ENCODE peak calls at places on chromosomes 16 and 17, in seven cellular contexts. One of them, this sample, is unnamed.

GRCh38 chr17:48047113-48047740 is 932 bp upstream of the NFE2L1 start:
- DNase-seq in cardiac fibroblast: no peak
- DNase-seq in foreskin fibroblast: no peak
- DNase-seq in iris pigment epithelial cell: no peak
- DNase-seq in GM23248: no peak
- DNase-seq in DMS153: no peak
- DNase-seq in fibroblast of the aortic adventitia: no peak
- DNase-seq in this sample: no peak

GRCh38 chr16:16190546-16190945 is 32.7 kb downstream of the ABCC6 start:
- DNase-seq in GM23248: no peak
- DNase-seq in fibroblast of the aortic adventitia: no peak
- DNase-seq in DMS153: no peak
- DNase-seq in iris pigment epithelial cell: no peak
- DNase-seq in foreskin fibroblast: no peak
- DNase-seq in cardiac fibroblast: no peak
- DNase-seq in this sample: no peak

GRCh38 chr17:38729368-38729885 is 714 bp upstream of the CISD3 start:
- DNase-seq in DMS153: no peak
- DNase-seq in GM23248: no peak
- DNase-seq in iris pigment epithelial cell: no peak
- DNase-seq in fibroblast of the aortic adventitia: no peak
- DNase-seq in foreskin fibroblast: no peak
- DNase-seq in cardiac fibroblast: no peak
- DNase-seq in this sample: no peak

GRCh38 chr16:23152386-23153178 is 3.3 kb upstream of the USP31 start:
- DNase-seq in DMS153: no peak
- DNase-seq in fibroblast of the aortic adventitia: no peak
- DNase-seq in cardiac fibroblast: no peak
- DNase-seq in foreskin fibroblast: no peak
- DNase-seq in GM23248: no peak
- DNase-seq in iris pigment epithelial cell: no peak
- DNase-seq in this sample: no peak

GRCh38 chr16:68073902-68074760 is 11.0 kb upstream of the NFATC3 start:
- DNase-seq in DMS153: no peak
- DNase-seq in iris pigment epithelial cell: no peak
- DNase-seq in GM23248: no peak
- DNase-seq in fibroblast of the aortic adventitia: no peak
- DNase-seq in cardiac fibroblast: no peak
- DNase-seq in foreskin fibroblast: no peak
- DNase-seq in this sample: no peak

GRCh38 chr17:17928422-17929386 is 43.5 kb downstream of the TOM1L2 start:
- DNase-seq in iris pigment epithelial cell: no peak
- DNase-seq in GM23248: peak
- DNase-seq in fibroblast of the aortic adventitia: peak
- DNase-seq in cardiac fibroblast: peak
- DNase-seq in foreskin fibroblast: no peak
- DNase-seq in DMS153: no peak
- DNase-seq in this sample: no peak

GRCh38 chr17:41689497-41690299 is 1.0 kb downstream of the EIF1 start:
- DNase-seq in fibroblast of the aortic adventitia: peak
- DNase-seq in GM23248: peak
- DNase-seq in cardiac fibroblast: peak
- DNase-seq in iris pigment epithelial cell: peak
- DNase-seq in foreskin fibroblast: no peak
- DNase-seq in DMS153: peak
- DNase-seq in this sample: peak

GRCh38 chr17:65022751-65023421 is 33.7 kb downstream of the GNA13 start:
- DNase-seq in GM23248: peak
- DNase-seq in cardiac fibroblast: peak
- DNase-seq in foreskin fibroblast: peak
- DNase-seq in iris pigment epithelial cell: peak
- DNase-seq in fibroblast of the aortic adventitia: peak
- DNase-seq in DMS153: no peak
- DNase-seq in this sample: peak

GRCh38 chr16:57685633-57686032 is 9.0 kb upstream of the DRC7 start:
- DNase-seq in cardiac fibroblast: no peak
- DNase-seq in DMS153: no peak
- DNase-seq in fibroblast of the aortic adventitia: no peak
- DNase-seq in GM23248: no peak
- DNase-seq in foreskin fibroblast: no peak
- DNase-seq in iris pigment epithelial cell: no peak
- DNase-seq in this sample: no peak

GRCh38 chr16:797120-797420 is 3.5 kb downstream of the GNG13 start:
- DNase-seq in foreskin fibroblast: no peak
- DNase-seq in GM23248: no peak
- DNase-seq in iris pigment epithelial cell: no peak
- DNase-seq in cardiac fibroblast: no peak
- DNase-seq in fibroblast of the aortic adventitia: no peak
- DNase-seq in DMS153: no peak
- DNase-seq in this sample: no peak

GRCh38 chr17:12256380-12256995 is 235.8 kb downstream of the MAP2K4 start:
- DNase-seq in fibroblast of the aortic adventitia: peak
- DNase-seq in GM23248: peak
- DNase-seq in iris pigment epithelial cell: peak
- DNase-seq in DMS153: no peak
- DNase-seq in foreskin fibroblast: peak
- DNase-seq in cardiac fibroblast: peak
- DNase-seq in this sample: peak

GRCh38 chr16:12182202-12182601 is 205.7 kb downstream of the SNX29 start:
- DNase-seq in fibroblast of the aortic adventitia: no peak
- DNase-seq in GM23248: no peak
- DNase-seq in DMS153: no peak
- DNase-seq in foreskin fibroblast: no peak
- DNase-seq in iris pigment epithelial cell: no peak
- DNase-seq in cardiac fibroblast: no peak
- DNase-seq in this sample: no peak

GRCh38 chr17:68775969-68776368 is 174.8 kb upstream of the FAM20A start:
- DNase-seq in GM23248: no peak
- DNase-seq in cardiac fibroblast: no peak
- DNase-seq in fibroblast of the aortic adventitia: no peak
- DNase-seq in DMS153: no peak
- DNase-seq in iris pigment epithelial cell: no peak
- DNase-seq in foreskin fibroblast: no peak
- DNase-seq in this sample: no peak

GRCh38 chr17:70310251-70310672 is 140.9 kb downstream of the KCNJ2 start:
- DNase-seq in GM23248: peak
- DNase-seq in iris pigment epithelial cell: no peak
- DNase-seq in fibroblast of the aortic adventitia: no peak
- DNase-seq in cardiac fibroblast: no peak
- DNase-seq in foreskin fibroblast: no peak
- DNase-seq in DMS153: no peak
- DNase-seq in this sample: no peak

GRCh38 chr16:56743840-56744239 is 13.9 kb downstream of the NUP93 start:
- DNase-seq in DMS153: no peak
- DNase-seq in foreskin fibroblast: peak
- DNase-seq in GM23248: peak
- DNase-seq in fibroblast of the aortic adventitia: peak
- DNase-seq in iris pigment epithelial cell: peak
- DNase-seq in cardiac fibroblast: peak
- DNase-seq in this sample: peak

GRCh38 chr17:80868022-80868609 is 123.5 kb upstream of the CHMP6 start:
- DNase-seq in DMS153: peak
- DNase-seq in cardiac fibroblast: no peak
- DNase-seq in GM23248: no peak
- DNase-seq in iris pigment epithelial cell: no peak
- DNase-seq in foreskin fibroblast: no peak
- DNase-seq in fibroblast of the aortic adventitia: no peak
- DNase-seq in this sample: no peak

GRCh38 chr16:3503513-3503912 is 2.7 kb downstream of the CLUAP1 start:
- DNase-seq in GM23248: no peak
- DNase-seq in iris pigment epithelial cell: no peak
- DNase-seq in fibroblast of the aortic adventitia: no peak
- DNase-seq in foreskin fibroblast: no peak
- DNase-seq in cardiac fibroblast: no peak
- DNase-seq in DMS153: no peak
- DNase-seq in this sample: no peak

GRCh38 chr16:74724820-74725549 is 24.3 kb upstream of the MLKL start:
- DNase-seq in iris pigment epithelial cell: peak
- DNase-seq in foreskin fibroblast: peak
- DNase-seq in fibroblast of the aortic adventitia: peak
- DNase-seq in DMS153: no peak
- DNase-seq in cardiac fibroblast: peak
- DNase-seq in GM23248: peak
- DNase-seq in this sample: peak

GRCh38 chr16:53745126-53745525 is 41.2 kb downstream of the FTO start:
- DNase-seq in GM23248: peak
- DNase-seq in cardiac fibroblast: peak
- DNase-seq in fibroblast of the aortic adventitia: peak
- DNase-seq in DMS153: no peak
- DNase-seq in iris pigment epithelial cell: peak
- DNase-seq in foreskin fibroblast: no peak
- DNase-seq in this sample: peak

GRCh38 chr16:15772579-15773293 is 84.1 kb downstream of the MYH11 start:
- DNase-seq in GM23248: no peak
- DNase-seq in iris pigment epithelial cell: no peak
- DNase-seq in DMS153: no peak
- DNase-seq in foreskin fibroblast: no peak
- DNase-seq in cardiac fibroblast: no peak
- DNase-seq in fibroblast of the aortic adventitia: no peak
- DNase-seq in this sample: no peak

GRCh38 chr16:86953631-86954465 is 363.3 kb downstream of the C16orf95 start:
- DNase-seq in fibroblast of the aortic adventitia: no peak
- DNase-seq in GM23248: no peak
- DNase-seq in iris pigment epithelial cell: no peak
- DNase-seq in cardiac fibroblast: no peak
- DNase-seq in DMS153: no peak
- DNase-seq in foreskin fibroblast: no peak
- DNase-seq in this sample: no peak

GRCh38 chr17:17032131-17032692 is 10.0 kb upstream of the MPRIP start:
- DNase-seq in iris pigment epithelial cell: peak
- DNase-seq in fibroblast of the aortic adventitia: peak
- DNase-seq in GM23248: peak
- DNase-seq in cardiac fibroblast: peak
- DNase-seq in foreskin fibroblast: peak
- DNase-seq in DMS153: no peak
- DNase-seq in this sample: peak

GRCh38 chr17:72602517-72603345 is 481.9 kb downstream of the SOX9 start:
- DNase-seq in GM23248: peak
- DNase-seq in cardiac fibroblast: peak
- DNase-seq in iris pigment epithelial cell: peak
- DNase-seq in foreskin fibroblast: peak
- DNase-seq in fibroblast of the aortic adventitia: peak
- DNase-seq in DMS153: peak
- DNase-seq in this sample: peak

GRCh38 chr17:29918922-29919856 is 10.8 kb downstream of the SSH2 start:
- DNase-seq in iris pigment epithelial cell: peak
- DNase-seq in foreskin fibroblast: no peak
- DNase-seq in GM23248: peak
- DNase-seq in fibroblast of the aortic adventitia: peak
- DNase-seq in cardiac fibroblast: peak
- DNase-seq in DMS153: no peak
- DNase-seq in this sample: no peak

GRCh38 chr17:45311762-45312476 is 4.9 kb downstream of the MAP3K14 start:
- DNase-seq in iris pigment epithelial cell: peak
- DNase-seq in foreskin fibroblast: no peak
- DNase-seq in GM23248: peak
- DNase-seq in cardiac fibroblast: peak
- DNase-seq in fibroblast of the aortic adventitia: no peak
- DNase-seq in DMS153: peak
- DNase-seq in this sample: no peak

GRCh38 chr17:66570353-66571195 is 264.3 kb upstream of the CACNG5 start:
- DNase-seq in fibroblast of the aortic adventitia: no peak
- DNase-seq in foreskin fibroblast: no peak
- DNase-seq in DMS153: no peak
- DNase-seq in iris pigment epithelial cell: peak
- DNase-seq in cardiac fibroblast: no peak
- DNase-seq in GM23248: no peak
- DNase-seq in this sample: no peak

GRCh38 chr17:50668025-50668837 is 33.5 kb downstream of the ABCC3 start:
- DNase-seq in fibroblast of the aortic adventitia: peak
- DNase-seq in iris pigment epithelial cell: peak
- DNase-seq in GM23248: peak
- DNase-seq in foreskin fibroblast: no peak
- DNase-seq in cardiac fibroblast: peak
- DNase-seq in DMS153: no peak
- DNase-seq in this sample: no peak

GRCh38 chr16:785563-786535 is 2.3 kb downstream of the RPUSD1 start:
- DNase-seq in fibroblast of the aortic adventitia: peak
- DNase-seq in GM23248: peak
- DNase-seq in iris pigment epithelial cell: peak
- DNase-seq in foreskin fibroblast: peak
- DNase-seq in cardiac fibroblast: peak
- DNase-seq in DMS153: peak
- DNase-seq in this sample: peak

GRCh38 chr17:34673995-34674900 is 94.9 kb downstream of the TMEM132E start:
- DNase-seq in GM23248: no peak
- DNase-seq in foreskin fibroblast: no peak
- DNase-seq in cardiac fibroblast: no peak
- DNase-seq in DMS153: peak
- DNase-seq in fibroblast of the aortic adventitia: no peak
- DNase-seq in iris pigment epithelial cell: no peak
- DNase-seq in this sample: no peak

GRCh38 chr16:20898938-20899502 is 1.1 kb downstream of the DCUN1D3 start:
- DNase-seq in GM23248: peak
- DNase-seq in fibroblast of the aortic adventitia: peak
- DNase-seq in foreskin fibroblast: peak
- DNase-seq in cardiac fibroblast: peak
- DNase-seq in DMS153: no peak
- DNase-seq in iris pigment epithelial cell: peak
- DNase-seq in this sample: peak

GRCh38 chr16:88956546-88957455 is 20.2 kb downstream of the CBFA2T3 start:
- DNase-seq in fibroblast of the aortic adventitia: no peak
- DNase-seq in DMS153: no peak
- DNase-seq in cardiac fibroblast: no peak
- DNase-seq in foreskin fibroblast: no peak
- DNase-seq in iris pigment epithelial cell: no peak
- DNase-seq in GM23248: no peak
- DNase-seq in this sample: no peak

GRCh38 chr17:57956311-57957119 is 1.3 kb upstream of the CUEDC1 start:
- DNase-seq in cardiac fibroblast: no peak
- DNase-seq in foreskin fibroblast: no peak
- DNase-seq in fibroblast of the aortic adventitia: no peak
- DNase-seq in iris pigment epithelial cell: no peak
- DNase-seq in GM23248: no peak
- DNase-seq in DMS153: no peak
- DNase-seq in this sample: no peak

GRCh38 chr17:80028030-80028429 is 7.6 kb downstream of the TBC1D16 start:
- DNase-seq in cardiac fibroblast: no peak
- DNase-seq in iris pigment epithelial cell: no peak
- DNase-seq in foreskin fibroblast: no peak
- DNase-seq in DMS153: no peak
- DNase-seq in GM23248: no peak
- DNase-seq in fibroblast of the aortic adventitia: no peak
- DNase-seq in this sample: peak

GRCh38 chr17:15377200-15377599 is 35.8 kb upstream of the TEKT3 start:
- DNase-seq in cardiac fibroblast: peak
- DNase-seq in GM23248: peak
- DNase-seq in iris pigment epithelial cell: peak
- DNase-seq in fibroblast of the aortic adventitia: peak
- DNase-seq in foreskin fibroblast: peak
- DNase-seq in DMS153: no peak
- DNase-seq in this sample: peak

GRCh38 chr16:35559911-35560636 is 2100.7 kb downstream of the TP53TG3F start:
- DNase-seq in cardiac fibroblast: no peak
- DNase-seq in GM23248: no peak
- DNase-seq in foreskin fibroblast: no peak
- DNase-seq in iris pigment epithelial cell: no peak
- DNase-seq in DMS153: peak
- DNase-seq in fibroblast of the aortic adventitia: no peak
- DNase-seq in this sample: no peak

GRCh38 chr17:82300707-82301270 is 16.6 kb downstream of the CD7 start:
- DNase-seq in fibroblast of the aortic adventitia: peak
- DNase-seq in GM23248: peak
- DNase-seq in foreskin fibroblast: peak
- DNase-seq in iris pigment epithelial cell: peak
- DNase-seq in DMS153: no peak
- DNase-seq in cardiac fibroblast: peak
- DNase-seq in this sample: peak

GRCh38 chr16:58452640-58453039 is 47.3 kb upstream of the NDRG4 start:
- DNase-seq in iris pigment epithelial cell: no peak
- DNase-seq in cardiac fibroblast: no peak
- DNase-seq in foreskin fibroblast: no peak
- DNase-seq in GM23248: no peak
- DNase-seq in fibroblast of the aortic adventitia: no peak
- DNase-seq in DMS153: no peak
- DNase-seq in this sample: no peak

GRCh38 chr16:24988593-24989338 is 26.4 kb downstream of the ARHGAP17 start:
- DNase-seq in GM23248: peak
- DNase-seq in cardiac fibroblast: peak
- DNase-seq in foreskin fibroblast: no peak
- DNase-seq in fibroblast of the aortic adventitia: peak
- DNase-seq in iris pigment epithelial cell: peak
- DNase-seq in DMS153: no peak
- DNase-seq in this sample: peak

This sample was measured in fibroblast of gingiva.